ENCODE peak calls at places on chromosomes 16 and 17, in seven cellular contexts. L is AG09319; S is HuH-7; B is NCI-H345; A is globus pallidus; G is stimulated activated CD4-positive, alpha-beta T cell treated with anti-CD3 and anti-CD28 coated beads, Interleukin-4, amount 100 ng/mL, for 48 hours; U is dorsolateral prefrontal cortex. Z is an unnamed sample.

GRCh38 chr17:82299452-82299851 is 18.0 kb downstream of the CD7 start:
- DNase-seq in B (no peak), L (no peak), G (no peak), S (no peak), A (no peak), U (no peak), Z (no peak)

GRCh38 chr17:47720196-47720595 is 12.8 kb upstream of the TBX21 start:
- DNase-seq in L (no peak), G (no peak), U (no peak), B (no peak), A (no peak), S (no peak), Z (no peak)

GRCh38 chr17:75459590-75460267 is 3.3 kb downstream of the TMEM94 start:
- DNase-seq in L (no peak), B (no peak), S (peak), G (no peak), U (no peak), A (peak), Z (peak)

GRCh38 chr16:2054543-2055245 is 6.9 kb downstream of the TSC2 start:
- DNase-seq in U (no peak), B (peak), G (no peak), A (no peak), L (no peak), S (no peak), Z (no peak)

GRCh38 chr16:12293913-12294312 is 317.4 kb downstream of the SNX29 start:
- DNase-seq in B (no peak), S (no peak), A (no peak), G (no peak), U (no peak), L (no peak), Z (no peak)

GRCh38 chr16:30407794-30408534 is 558 bp downstream of the ZNF771 start:
- DNase-seq in S (no peak), A (no peak), U (no peak), L (no peak), B (peak), G (no peak), Z (peak)

GRCh38 chr17:64147110-64148016 is 17.4 kb upstream of the ERN1 start:
- DNase-seq in S (peak), U (no peak), A (no peak), L (no peak), B (no peak), G (no peak), Z (no peak)

GRCh38 chr16:85418978-85419491 is 194.1 kb upstream of the GSE1 start:
- DNase-seq in U (peak), S (peak), L (no peak), G (no peak), A (no peak), B (no peak), Z (peak)

GRCh38 chr17:2893422-2893914 is 97.2 kb downstream of the RAP1GAP2 start:
- DNase-seq in L (no peak), B (no peak), U (no peak), S (no peak), A (no peak), G (no peak), Z (no peak)

GRCh38 chr16:27512061-27512460 is 37.7 kb downstream of the GTF3C1 start:
- DNase-seq in L (no peak), A (no peak), B (no peak), S (no peak), G (no peak), U (no peak), Z (no peak)

GRCh38 chr16:65828296-65828695 is 538.2 kb upstream of the CDH5 start:
- DNase-seq in L (no peak), U (no peak), B (no peak), G (no peak), S (no peak), A (no peak), Z (no peak)

GRCh38 chr17:14211246-14211645 is 25.4 kb downstream of the CDRT15 start:
- DNase-seq in U (no peak), A (no peak), S (no peak), B (no peak), L (no peak), G (no peak), Z (no peak)

GRCh38 chr17:79115487-79115886 is 40.9 kb downstream of the ENGASE start:
- DNase-seq in A (no peak), L (no peak), U (no peak), B (no peak), S (no peak), G (no peak), Z (no peak)

GRCh38 chr17:40319651-40320550 is 10.9 kb downstream of the RARA start:
- DNase-seq in U (no peak), S (no peak), L (no peak), G (no peak), A (no peak), B (no peak), Z (no peak)

Z was measured in Ammon's horn.